ENCODE peak calls at places on chromosomes 13 and 19, in nine cellular contexts. V is Peyer's patch, X is cardiac muscle cell, M is adrenal gland, O is foreskin fibroblast, E is cardiac fibroblast, W is RWPE1, Y is HCT116, F is BE2C. P is an unnamed sample.

GRCh38 chr13:110503037-110503901 is 58.3 kb downstream of the RAB20 start:
- DNase-seq in V (no peak), X (no peak), F (no peak), W (no peak), Y (no peak), O (no peak), E (no peak), M (peak; percentile 96), P (no peak)

GRCh38 chr13:19860884-19861655 is 2.4 kb downstream of the ZMYM5 start:
- DNase-seq in O (peak; percentile 73), V (no peak), F (no peak), X (no peak), W (no peak), E (peak; percentile 72), Y (peak; percentile 80), M (peak; percentile 35), P (no peak)

GRCh38 chr19:39481229-39481545 is 549 bp downstream of the TIMM50 start:
- DNase-seq in E (no peak), W (no peak), V (no peak), X (no peak), Y (no peak), F (no peak), O (no peak), M (no peak), P (no peak)

GRCh38 chr19:56071151-56071550 is 49.9 kb downstream of the ZNF787 start:
- DNase-seq in X (no peak), Y (peak; percentile 15), O (no peak), V (no peak), E (no peak), F (no peak), M (no peak), W (no peak), P (no peak)

GRCh38 chr19:6060600-6061391 is 49.5 kb downstream of the RFX2 start:
- DNase-seq in F (peak; percentile 78), M (peak; percentile 49), O (no peak), E (peak; percentile 16), W (peak; percentile 89), V (no peak), X (no peak), Y (no peak), P (no peak)

GRCh38 chr13:79194272-79194671 is 211.8 kb downstream of the RBM26 start:
- DNase-seq in F (no peak), E (no peak), X (no peak), M (no peak), W (no peak), O (no peak), Y (no peak), V (no peak), P (no peak)

GRCh38 chr19:55451522-55452380 is 8.7 kb upstream of the SHISA7 start:
- DNase-seq in W (no peak), X (no peak), F (no peak), O (no peak), Y (no peak), M (no peak), V (no peak), E (no peak), P (no peak)

GRCh38 chr13:89066868-89067466 is 1395.8 kb downstream of the SLITRK5 start:
- DNase-seq in M (peak; percentile 7), V (no peak), Y (peak; percentile 38), O (no peak), E (peak; percentile 43), F (peak; percentile 54), W (peak; percentile 2), X (peak; percentile 75), P (peak; percentile 19)

GRCh38 chr13:73985789-73986188 is 148.4 kb downstream of the KLF12 start:
- DNase-seq in V (no peak), Y (no peak), M (no peak), E (no peak), X (peak; percentile 14), F (no peak), W (no peak), O (no peak), P (no peak)

GRCh38 chr19:39297931-39298634 is 1.9 kb downstream of the IFNL1 start:
- DNase-seq in E (no peak), X (no peak), F (no peak), V (no peak), M (no peak), W (no peak), O (no peak), Y (no peak), P (no peak)

GRCh38 chr19:367561-367960 is 23.0 kb upstream of the MIER2 start:
- DNase-seq in W (no peak), X (no peak), M (no peak), V (peak; percentile 25), Y (no peak), E (no peak), F (no peak), O (no peak), P (no peak)

GRCh38 chr13:96726651-96727050 is 267.6 kb downstream of the OXGR1 start:
- DNase-seq in V (no peak), E (no peak), X (no peak), M (no peak), Y (no peak), O (no peak), W (no peak), F (no peak), P (no peak)

GRCh38 chr19:53182202-53182601 is 11.0 kb downstream of the ZNF665 start:
- DNase-seq in Y (no peak), X (no peak), M (no peak), W (no peak), V (no peak), F (no peak), O (peak; percentile 24), E (no peak), P (no peak)

GRCh38 chr19:902446-903226 is 9.4 kb downstream of the RNU6-9 start:
- DNase-seq in Y (no peak), O (no peak), F (no peak), W (no peak), V (no peak), X (no peak), E (no peak), M (no peak), P (no peak)

GRCh38 chr19:2992958-2993357 is 15.6 kb downstream of the TLE6 start:
- DNase-seq in X (no peak), V (no peak), E (no peak), O (no peak), W (no peak), M (no peak), F (no peak), Y (no peak), P (no peak)

GRCh38 chr19:54383330-54383729 is 18.6 kb upstream of the LAIR1 start:
- DNase-seq in X (no peak), F (no peak), V (no peak), E (no peak), M (no peak), W (no peak), Y (no peak), O (no peak), P (no peak)

DNA sequence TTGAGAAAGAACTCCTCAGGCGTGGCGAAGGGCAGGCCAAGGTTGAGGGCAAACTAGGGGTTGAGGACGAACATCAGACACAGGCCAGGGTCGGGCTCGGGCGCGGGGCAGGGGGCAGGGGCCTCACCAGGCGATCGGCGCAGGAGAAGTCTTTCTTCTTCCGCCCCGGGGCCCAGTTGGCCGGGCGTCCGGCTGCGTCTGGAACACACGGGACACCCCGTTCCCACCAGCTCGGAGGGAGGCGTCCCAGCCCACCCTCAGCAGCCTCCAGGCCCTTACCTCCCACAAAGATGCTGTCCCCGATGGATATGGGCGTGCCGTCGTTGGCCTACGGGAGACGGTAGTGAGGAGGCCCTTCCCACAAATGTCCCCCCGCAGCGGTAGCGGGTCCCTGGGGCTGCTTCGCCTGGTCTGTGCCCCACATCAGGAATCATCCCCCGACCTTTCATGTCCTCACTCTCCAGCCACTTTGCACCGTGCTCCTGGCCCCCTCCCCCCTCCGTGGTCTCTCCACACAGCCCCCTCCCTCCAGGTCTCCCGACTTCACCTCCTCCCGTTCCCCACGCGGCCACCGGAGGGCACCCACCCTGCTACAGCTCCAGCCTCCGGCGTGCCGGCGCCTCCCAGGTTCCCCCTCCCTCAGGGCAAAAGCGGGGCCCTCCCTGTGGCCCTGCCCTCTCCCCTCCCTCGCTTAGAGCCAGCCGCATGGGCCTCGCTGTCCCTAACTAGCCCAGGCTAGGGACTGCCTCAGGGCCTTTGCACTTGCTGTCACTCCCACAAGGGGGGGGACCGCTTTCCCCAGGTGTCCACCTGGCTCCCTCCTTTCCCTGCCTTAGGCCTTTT is 4.7 kb downstream of the PNKP start:
- DNase-seq in O (no peak), Y (no peak), V (peak; percentile 51), X (peak; percentile 60), M (peak; percentile 35), E (no peak), W (no peak), F (peak; percentile 72), P (no peak)
- TF ChIP-seq CTCF in O (peak; percentile 3), Y (peak; percentile 63), V (no peak), X (peak; percentile 35), M (peak; percentile 19), E (peak; percentile 21), W (no peak), F (peak; percentile 38), P (peak; percentile 26)

DNA sequence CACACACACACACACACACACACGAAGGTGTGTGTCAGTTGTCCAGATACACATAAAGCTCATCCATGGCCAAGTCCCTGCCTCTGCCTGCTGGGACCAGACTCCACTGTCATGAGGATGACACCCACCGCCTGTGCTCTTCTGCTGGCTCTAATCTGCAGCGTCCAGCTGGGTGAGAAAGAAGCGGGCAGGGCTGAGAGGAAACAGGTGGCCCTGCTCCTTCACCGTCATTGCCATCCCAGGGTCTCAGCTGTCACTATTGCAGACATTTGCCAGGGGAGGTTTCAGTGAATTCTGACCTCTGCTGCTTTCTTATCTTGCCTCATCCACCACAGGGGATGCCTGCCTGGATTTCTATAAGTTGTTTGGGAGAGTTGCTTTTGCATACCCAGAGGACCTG is 31.4 kb downstream of the SCGB2B2 start:
- DNase-seq in M (no peak), O (no peak), Y (no peak), X (peak; percentile 1), W (no peak), F (peak; percentile 81), E (no peak), V (no peak), P (no peak)
- TF ChIP-seq CTCF in M (no peak), O (no peak), Y (no peak), X (no peak), W (no peak), F (no peak), E (no peak), V (no peak), P (no peak)

GRCh38 chr19:51926784-51927741 is at the start of gene ZNF613:
- DNase-seq in M (peak; percentile 91), V (peak; percentile 87), X (peak; percentile 95), W (peak; percentile 77), F (peak; percentile 76), Y (peak; percentile 94), O (peak; percentile 90), E (peak; percentile 97), P (peak; percentile 95)
- TF ChIP-seq CTCF in M (peak; percentile 28), V (peak; percentile 25), X (peak; percentile 22), W (peak; percentile 11), F (peak; percentile 48), Y (peak; percentile 17), O (peak; percentile 11), E (peak; percentile 4), P (peak; percentile 27)

DNA sequence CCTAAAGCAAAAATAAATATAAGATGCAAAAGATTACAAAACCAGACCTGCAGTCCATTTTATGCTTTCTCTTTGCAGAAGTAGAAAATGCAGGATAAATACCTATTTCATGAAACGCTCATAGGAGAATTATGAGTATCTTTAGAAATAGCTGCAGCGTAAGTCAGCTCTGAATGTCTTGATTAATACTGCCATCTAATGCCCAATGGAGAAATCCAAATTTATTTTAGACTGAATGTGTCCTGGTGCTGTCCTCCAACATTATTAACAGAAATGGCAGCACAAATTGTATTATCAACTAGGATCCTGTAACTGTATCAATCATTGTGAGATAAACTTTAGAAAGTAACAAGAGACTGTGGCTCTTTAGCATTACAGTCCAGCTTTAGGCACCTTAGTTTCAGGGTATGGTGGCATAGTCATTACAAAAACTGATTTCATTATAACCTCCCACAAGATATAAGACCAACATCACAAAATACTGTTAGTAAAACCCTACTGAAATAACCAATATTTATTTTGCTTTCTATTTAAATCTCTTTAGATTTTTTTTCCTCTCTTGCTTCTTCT is 162.1 kb upstream of the MIR17HG start:
- DNase-seq in E (peak; percentile 32), V (no peak), F (no peak), X (peak; percentile 15), O (no peak), W (peak; percentile 8), Y (peak; percentile 7), M (no peak), P (no peak)
- TF ChIP-seq CTCF in E (no peak), V (peak; percentile 46), F (peak; percentile 59), X (peak; percentile 30), O (no peak), W (no peak), Y (no peak), M (peak; percentile 12), P (peak; percentile 56)